ENCODE peak calls at places on chromosomes 11 and 22, in seven cellular contexts. One of them, this sample, is unnamed.

GRCh38 chr11:62242021-62242420 is at the start of gene SCGB1D2:
- DNase-seq in esophagus squamous epithelium: no peak
- DNase-seq in psoas muscle: peak; percentile 58
- DNase-seq in Peyer's patch: no peak
- DNase-seq in pancreas: peak; percentile 85
- DNase-seq in tibial artery: no peak
- DNase-seq in H1: no peak
- DNase-seq in this sample: no peak

GRCh38 chr11:6156628-6157367 is 13.3 kb downstream of the OR52B2 start:
- DNase-seq in esophagus squamous epithelium: no peak
- DNase-seq in psoas muscle: no peak
- DNase-seq in Peyer's patch: no peak
- DNase-seq in pancreas: no peak
- DNase-seq in tibial artery: no peak
- DNase-seq in H1: no peak
- DNase-seq in this sample: no peak

GRCh38 chr22:47034905-47035419 is 272.5 kb downstream of the TBC1D22A start:
- DNase-seq in esophagus squamous epithelium: no peak
- DNase-seq in psoas muscle: no peak
- DNase-seq in Peyer's patch: no peak
- DNase-seq in pancreas: peak; percentile 55
- DNase-seq in tibial artery: no peak
- DNase-seq in H1: no peak
- DNase-seq in this sample: no peak

GRCh38 chr11:21321530-21321929 is 652.1 kb downstream of the NELL1 start:
- DNase-seq in esophagus squamous epithelium: no peak
- DNase-seq in psoas muscle: no peak
- DNase-seq in Peyer's patch: no peak
- DNase-seq in pancreas: no peak
- DNase-seq in tibial artery: no peak
- DNase-seq in H1: no peak
- DNase-seq in this sample: no peak

GRCh38 chr11:71428861-71429435 is 19.2 kb downstream of the DHCR7 start:
- DNase-seq in esophagus squamous epithelium: no peak
- DNase-seq in psoas muscle: peak; percentile 64
- DNase-seq in Peyer's patch: no peak
- DNase-seq in pancreas: no peak
- DNase-seq in tibial artery: peak; percentile 82
- DNase-seq in H1: no peak
- DNase-seq in this sample: peak; percentile 83

GRCh38 chr11:26953770-26954392 is 40.0 kb upstream of the FIBIN start:
- DNase-seq in esophagus squamous epithelium: no peak
- DNase-seq in psoas muscle: no peak
- DNase-seq in Peyer's patch: no peak
- DNase-seq in pancreas: no peak
- DNase-seq in tibial artery: no peak
- DNase-seq in H1: no peak
- DNase-seq in this sample: no peak

GRCh38 chr22:46110215-46110614 is 40.1 kb upstream of the PPARA start:
- DNase-seq in esophagus squamous epithelium: no peak
- DNase-seq in psoas muscle: no peak
- DNase-seq in Peyer's patch: no peak
- DNase-seq in pancreas: no peak
- DNase-seq in tibial artery: peak; percentile 84
- DNase-seq in H1: no peak
- DNase-seq in this sample: no peak

GRCh38 chr11:34464591-34465036 is 25.9 kb downstream of the CAT start:
- DNase-seq in esophagus squamous epithelium: no peak
- DNase-seq in psoas muscle: no peak
- DNase-seq in Peyer's patch: no peak
- DNase-seq in pancreas: no peak
- DNase-seq in tibial artery: no peak
- DNase-seq in H1: no peak
- DNase-seq in this sample: no peak

GRCh38 chr22:36147196-36147788 is 13.3 kb downstream of the APOL3 start:
- DNase-seq in esophagus squamous epithelium: no peak
- DNase-seq in psoas muscle: no peak
- DNase-seq in Peyer's patch: no peak
- DNase-seq in pancreas: no peak
- DNase-seq in tibial artery: no peak
- DNase-seq in H1: no peak
- DNase-seq in this sample: no peak

GRCh38 chr11:47349521-47350095 is 2.9 kb downstream of the MYBPC3 start:
- DNase-seq in esophagus squamous epithelium: no peak
- DNase-seq in psoas muscle: no peak
- DNase-seq in Peyer's patch: no peak
- DNase-seq in pancreas: peak; percentile 70
- DNase-seq in tibial artery: no peak
- DNase-seq in H1: no peak
- DNase-seq in this sample: no peak

GRCh38 chr11:74648894-74649293 is 56.5 kb downstream of the POLD3 start:
- DNase-seq in esophagus squamous epithelium: no peak
- DNase-seq in psoas muscle: no peak
- DNase-seq in Peyer's patch: no peak
- DNase-seq in pancreas: no peak
- DNase-seq in tibial artery: no peak
- DNase-seq in H1: no peak
- DNase-seq in this sample: no peak

DNA sequence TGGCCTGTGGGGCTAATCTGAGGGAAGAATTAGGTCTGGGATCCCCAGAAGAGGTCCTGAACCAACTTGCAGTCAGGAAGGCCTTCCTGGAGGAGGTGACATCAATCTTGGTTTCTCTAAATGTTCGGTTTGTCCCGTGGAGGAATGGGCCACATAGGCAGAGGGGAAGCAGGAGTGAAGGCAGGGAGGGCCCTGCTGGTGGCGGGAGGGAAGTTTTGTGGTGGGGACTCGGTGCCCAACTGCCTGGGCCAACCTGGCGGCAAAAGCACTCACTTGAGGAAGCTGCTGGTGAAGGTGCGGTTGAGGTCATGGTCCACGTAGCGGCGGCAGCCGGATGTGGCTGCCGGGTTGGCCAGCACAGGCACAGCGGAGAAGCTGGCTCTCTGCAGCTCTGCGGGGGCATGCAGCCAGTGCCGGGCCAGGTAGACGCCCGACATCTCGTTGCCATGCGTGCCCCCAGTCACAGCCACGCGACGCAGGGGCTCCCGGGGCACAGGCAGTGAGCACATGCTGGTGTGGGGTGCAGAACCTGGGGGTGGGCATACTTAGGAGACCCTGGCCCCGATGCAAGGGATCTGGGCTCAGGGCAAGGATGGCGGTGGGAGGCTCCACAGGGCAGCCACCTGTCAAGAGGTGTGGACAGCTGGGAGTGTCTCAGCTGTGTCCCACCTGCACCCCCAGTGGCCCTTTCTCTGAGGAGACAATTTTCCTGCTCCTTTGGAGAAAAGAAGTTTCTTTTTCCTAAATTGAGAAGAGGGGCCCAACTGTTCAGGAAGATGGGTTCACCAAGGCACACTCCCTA is 3.8 kb downstream of the ACY3 start:
- DNase-seq in esophagus squamous epithelium: no peak
- DNase-seq in psoas muscle: no peak
- DNase-seq in Peyer's patch: peak; percentile 82
- DNase-seq in pancreas: peak; percentile 80
- DNase-seq in tibial artery: peak; percentile 63
- DNase-seq in H1: no peak
- DNase-seq in this sample: peak; percentile 64
- TF ChIP-seq CTCF in esophagus squamous epithelium: no peak
- TF ChIP-seq CTCF in psoas muscle: no peak
- TF ChIP-seq CTCF in Peyer's patch: peak; percentile 27
- TF ChIP-seq CTCF in pancreas: no peak
- TF ChIP-seq CTCF in tibial artery: no peak
- TF ChIP-seq CTCF in H1: no peak
- TF ChIP-seq CTCF in this sample: no peak

DNA sequence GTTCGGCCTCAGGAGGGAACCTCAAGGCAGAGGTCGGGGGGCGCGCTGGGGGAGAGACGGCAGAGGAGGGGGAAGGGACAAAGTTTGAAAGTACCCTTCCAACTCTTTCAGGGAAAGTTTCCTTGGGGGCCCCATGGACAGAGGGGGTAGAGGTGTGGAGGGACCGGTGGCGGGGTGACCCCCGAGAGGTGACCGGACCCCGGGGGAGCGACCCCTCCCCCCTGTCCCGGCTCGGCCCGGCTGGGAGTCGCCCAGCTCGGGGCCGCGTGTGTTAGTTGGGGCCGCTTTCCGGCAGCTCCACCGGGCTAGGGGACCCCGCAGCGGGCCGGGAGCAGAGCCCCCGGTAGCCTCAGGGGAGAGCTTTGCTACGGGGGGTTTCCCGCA is 3.2 kb upstream of the GCAT start:
- DNase-seq in esophagus squamous epithelium: no peak
- DNase-seq in psoas muscle: peak; percentile 36
- DNase-seq in Peyer's patch: no peak
- DNase-seq in pancreas: no peak
- DNase-seq in tibial artery: no peak
- DNase-seq in H1: no peak
- DNase-seq in this sample: no peak
- H3K4me3 ChIP-seq in esophagus squamous epithelium: peak overlapping the region; percentile 69
- H3K4me3 ChIP-seq in psoas muscle: peak overlapping the region; percentile 83
- H3K4me3 ChIP-seq in Peyer's patch: peak overlapping the region; percentile 68
- H3K4me3 ChIP-seq in pancreas: peak overlapping the region; percentile 73
- H3K4me3 ChIP-seq in tibial artery: peak overlapping the region; percentile 60
- H3K4me3 ChIP-seq in H1: peak overlapping the region; percentile 90
- H3K4me3 ChIP-seq in this sample: peak overlapping the region; percentile 83

DNA sequence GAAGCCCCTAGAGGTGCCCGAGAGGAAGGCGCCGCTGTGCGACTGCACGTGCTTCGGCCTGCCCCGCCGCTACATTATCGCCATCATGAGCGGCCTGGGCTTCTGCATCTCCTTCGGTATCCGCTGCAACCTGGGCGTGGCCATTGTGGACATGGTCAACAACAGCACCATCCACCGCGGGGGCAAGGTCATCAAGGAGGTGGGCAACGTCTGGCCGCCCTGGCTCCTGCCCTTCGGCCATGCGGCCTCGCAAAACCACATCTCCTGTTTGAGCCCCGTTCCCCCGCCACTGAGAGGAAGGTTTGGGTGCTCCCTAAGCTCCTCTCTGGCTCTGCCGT is 3.4 kb downstream of the SLC17A6 start:
- DNase-seq in esophagus squamous epithelium: no peak
- DNase-seq in psoas muscle: no peak
- DNase-seq in Peyer's patch: no peak
- DNase-seq in pancreas: peak; percentile 53
- DNase-seq in tibial artery: no peak
- DNase-seq in H1: no peak
- DNase-seq in this sample: no peak
- H3K27ac ChIP-seq in esophagus squamous epithelium: no peak overlapping the region
- H3K27ac ChIP-seq in psoas muscle: no peak overlapping the region
- H3K27ac ChIP-seq in Peyer's patch: no peak overlapping the region
- H3K27ac ChIP-seq in pancreas: no peak overlapping the region
- H3K27ac ChIP-seq in tibial artery: no peak overlapping the region
- H3K27ac ChIP-seq in H1: no peak overlapping the region
- H3K27ac ChIP-seq in this sample: no peak overlapping the region

GRCh38 chr22:44089717-44090570 is 65.8 kb downstream of the PARVB start:
- DNase-seq in esophagus squamous epithelium: no peak
- DNase-seq in psoas muscle: no peak
- DNase-seq in Peyer's patch: no peak
- DNase-seq in pancreas: peak; percentile 6
- DNase-seq in tibial artery: no peak
- DNase-seq in H1: no peak
- DNase-seq in this sample: no peak

GRCh38 chr22:44090571-44090905 is 66.4 kb downstream of the PARVB start:
- DNase-seq in esophagus squamous epithelium: no peak
- DNase-seq in psoas muscle: no peak
- DNase-seq in Peyer's patch: no peak
- DNase-seq in pancreas: peak; percentile 28
- DNase-seq in tibial artery: no peak
- DNase-seq in H1: no peak
- DNase-seq in this sample: no peak

GRCh38 chr22:44092636-44093220 is 68.6 kb downstream of the PARVB start:
- DNase-seq in esophagus squamous epithelium: no peak
- DNase-seq in psoas muscle: no peak
- DNase-seq in Peyer's patch: no peak
- DNase-seq in pancreas: peak; percentile 26
- DNase-seq in tibial artery: no peak
- DNase-seq in H1: no peak
- DNase-seq in this sample: no peak

GRCh38 chr22:44091751-44092150 is 67.6 kb downstream of the PARVB start:
- DNase-seq in esophagus squamous epithelium: no peak
- DNase-seq in psoas muscle: no peak
- DNase-seq in Peyer's patch: no peak
- DNase-seq in pancreas: peak; percentile 20
- DNase-seq in tibial artery: no peak
- DNase-seq in H1: no peak
- DNase-seq in this sample: no peak

GRCh38 chr22:44091021-44091721 is 67.1 kb downstream of the PARVB start:
- DNase-seq in esophagus squamous epithelium: no peak
- DNase-seq in psoas muscle: no peak
- DNase-seq in Peyer's patch: no peak
- DNase-seq in pancreas: peak; percentile 1
- DNase-seq in tibial artery: no peak
- DNase-seq in H1: no peak
- DNase-seq in this sample: no peak
- TF ChIP-seq CTCF in esophagus squamous epithelium: peak; percentile 26
- TF ChIP-seq CTCF in psoas muscle: peak; percentile 15
- TF ChIP-seq CTCF in Peyer's patch: no peak
- TF ChIP-seq CTCF in pancreas: no peak
- TF ChIP-seq CTCF in tibial artery: no peak
- TF ChIP-seq CTCF in H1: peak; percentile 39
- TF ChIP-seq CTCF in this sample: no peak

GRCh38 chr22:39309364-39309861 is 10.0 kb downstream of the RPL3 start:
- DNase-seq in esophagus squamous epithelium: no peak
- DNase-seq in psoas muscle: no peak
- DNase-seq in Peyer's patch: no peak
- DNase-seq in pancreas: peak; percentile 52
- DNase-seq in tibial artery: no peak
- DNase-seq in H1: no peak
- DNase-seq in this sample: no peak
- H3K4me3 ChIP-seq in esophagus squamous epithelium: peak overlapping the region; percentile 44
- H3K4me3 ChIP-seq in psoas muscle: no peak overlapping the region
- H3K4me3 ChIP-seq in Peyer's patch: no peak overlapping the region
- H3K4me3 ChIP-seq in pancreas: no peak overlapping the region
- H3K4me3 ChIP-seq in tibial artery: no peak overlapping the region
- H3K4me3 ChIP-seq in H1: no peak overlapping the region
- H3K4me3 ChIP-seq in this sample: peak overlapping the region; percentile 51

DNA sequence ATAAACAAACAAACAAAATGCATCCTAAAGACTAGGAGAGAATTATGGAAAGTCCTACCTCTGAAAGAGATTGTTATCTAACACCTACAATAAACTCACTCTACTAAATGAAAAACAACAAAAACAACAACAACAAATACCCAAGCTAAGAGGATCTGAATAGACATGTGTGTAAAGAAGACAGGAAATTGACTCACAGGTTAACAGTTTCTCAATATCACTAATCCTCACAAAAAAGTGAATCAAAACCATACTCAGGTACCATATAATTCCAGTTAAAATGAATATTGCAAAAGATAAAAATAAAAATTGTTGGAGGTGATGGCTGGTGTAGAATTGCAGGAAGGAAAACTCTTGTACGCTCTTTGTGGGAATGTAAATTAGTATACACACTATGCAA is 110.4 kb upstream of the TOP3B start:
- DNase-seq in esophagus squamous epithelium: no peak
- DNase-seq in psoas muscle: no peak
- DNase-seq in Peyer's patch: no peak
- DNase-seq in pancreas: no peak
- DNase-seq in tibial artery: no peak
- DNase-seq in H1: no peak
- DNase-seq in this sample: no peak
- H3K27ac ChIP-seq in esophagus squamous epithelium: no peak overlapping the region
- H3K27ac ChIP-seq in psoas muscle: no peak overlapping the region
- H3K27ac ChIP-seq in Peyer's patch: no peak overlapping the region
- H3K27ac ChIP-seq in pancreas: no peak overlapping the region
- H3K27ac ChIP-seq in tibial artery: no peak overlapping the region
- H3K27ac ChIP-seq in H1: no peak overlapping the region
- H3K27ac ChIP-seq in this sample: no peak overlapping the region

This sample was measured in coronary artery.